ENCODE peak calls at places on chromosomes 1 and 21, in eight cellular contexts. W is Daoy, S is Right ventricle myocardium superior, Q is tibial artery, Z is NCI-H345, X is occipital lobe, Y is NCI-H146, N is H9. G is an unnamed sample.

GRCh38 chr21:38948981-38949380 is 143.3 kb downstream of the ETS2 start:
- DNase-seq in W (no peak), S (no peak), Q (no peak), Z (no peak), X (no peak), Y (no peak), N (no peak), G (no peak)

GRCh38 chr1:247845693-247846017 is 4.0 kb upstream of the OR11L1 start:
- DNase-seq in W (no peak), S (no peak), Q (no peak), Z (no peak), X (no peak), Y (no peak), N (no peak), G (no peak)

GRCh38 chr1:17163371-17163770 is 41.6 kb upstream of the PADI1 start:
- DNase-seq in W (no peak), S (no peak), Q (no peak), Z (no peak), X (no peak), Y (no peak), N (no peak), G (no peak)

GRCh38 chr1:25360596-25361581 is 22.8 kb downstream of the TMEM50A start:
- DNase-seq in W (peak), S (no peak), Q (no peak), Z (no peak), X (no peak), Y (no peak), N (no peak), G (no peak)

GRCh38 chr1:225817611-225818061 is 7.7 kb downstream of the EPHX1 start:
- DNase-seq in W (peak), S (peak), Q (peak), Z (no peak), X (peak), Y (no peak), N (peak), G (no peak)

GRCh38 chr21:39483917-39484316 is 32.1 kb downstream of the SH3BGR start:
- DNase-seq in W (peak), S (no peak), Q (no peak), Z (no peak), X (no peak), Y (no peak), N (no peak), G (no peak)

GRCh38 chr1:76470166-76470565 is 395.6 kb downstream of the ST6GALNAC3 start:
- DNase-seq in W (no peak), S (no peak), Q (no peak), Z (no peak), X (no peak), Y (no peak), N (no peak), G (no peak)

GRCh38 chr1:244920911-244921310 is 56.6 kb upstream of the HNRNPU start:
- DNase-seq in W (no peak), S (no peak), Q (peak), Z (no peak), X (no peak), Y (no peak), N (no peak), G (no peak)